ENCODE peak calls at places on chromosomes 13 and 19, in seven cellular contexts. X, I, C, S, N, M and P are unnamed samples.

GRCh38 chr13:52652980-52653303 is 306 bp downstream of the SUGT1 start:
- DNase-seq in X (no peak), I (no peak), C (no peak), S (no peak), N (no peak), M (no peak), P (no peak)

GRCh38 chr13:40536443-40537113 is 129.9 kb downstream of the FOXO1 start:
- DNase-seq in X (no peak), I (no peak), C (peak; percentile 57), S (no peak), N (no peak), M (no peak), P (no peak)

GRCh38 chr13:27170521-27171243 is 929 bp downstream of the USP12 start:
- DNase-seq in X (peak; percentile 12), I (peak; percentile 31), C (peak; percentile 45), S (peak; percentile 50), N (peak; percentile 32), M (peak; percentile 78), P (peak; percentile 84)

GRCh38 chr19:821228-821975 is at the start of gene PLPPR3:
- DNase-seq in X (no peak), I (no peak), C (no peak), S (no peak), N (no peak), M (no peak), P (peak; percentile 69)

GRCh38 chr13:84570831-84571230 is 688.6 kb upstream of the SLITRK1 start:
- DNase-seq in X (no peak), I (no peak), C (no peak), S (no peak), N (no peak), M (no peak), P (no peak)

GRCh38 chr13:113299951-113300350 is 2.9 kb downstream of the LAMP1 start:
- DNase-seq in X (no peak), I (no peak), C (peak; percentile 79), S (no peak), N (no peak), M (no peak), P (no peak)

GRCh38 chr13:73578251-73578875 is 519.6 kb downstream of the KLF5 start:
- DNase-seq in X (no peak), I (no peak), C (no peak), S (no peak), N (no peak), M (no peak), P (no peak)

GRCh38 chr19:6087074-6087506 is 23.2 kb downstream of the RFX2 start:
- DNase-seq in X (no peak), I (no peak), C (peak; percentile 70), S (no peak), N (peak; percentile 50), M (peak; percentile 52), P (no peak)

GRCh38 chr19:35717665-35718344 is at the start of gene KMT2B:
- DNase-seq in X (no peak), I (no peak), C (no peak), S (no peak), N (no peak), M (no peak), P (no peak)

GRCh38 chr13:40146586-40147240 is 491.3 kb downstream of the COG6 start:
- DNase-seq in X (peak; percentile 2), I (no peak), C (no peak), S (no peak), N (no peak), M (no peak), P (no peak)

GRCh38 chr19:39430675-39431593 is 4.8 kb downstream of the RPS16 start:
- DNase-seq in X (peak; percentile 84), I (no peak), C (peak; percentile 38), S (no peak), N (peak; percentile 51), M (peak; percentile 78), P (no peak)

GRCh38 chr13:45142440-45143345 is 22.4 kb downstream of the GTF2F2 start:
- DNase-seq in X (no peak), I (no peak), C (peak; percentile 34), S (no peak), N (no peak), M (no peak), P (no peak)

GRCh38 chr13:109605846-109606245 is 180.5 kb downstream of the IRS2 start:
- DNase-seq in X (no peak), I (no peak), C (no peak), S (no peak), N (no peak), M (no peak), P (no peak)

GRCh38 chr13:43574601-43575000 is 212.2 kb downstream of the ENOX1 start:
- DNase-seq in X (no peak), I (no peak), C (no peak), S (no peak), N (no peak), M (no peak), P (no peak)

GRCh38 chr19:12090807-12091206 is 26.3 kb downstream of the ZNF844 start:
- DNase-seq in X (peak; percentile 6), I (peak; percentile 52), C (peak; percentile 38), S (peak; percentile 67), N (peak; percentile 62), M (peak; percentile 81), P (no peak)

GRCh38 chr19:19540707-19541515 is 2.8 kb downstream of the CILP2 start:
- DNase-seq in X (peak; percentile 63), I (no peak), C (peak; percentile 44), S (no peak), N (peak; percentile 72), M (peak; percentile 76), P (peak; percentile 77)

GRCh38 chr13:71320452-71320851 is 546.6 kb downstream of the DACH1 start:
- DNase-seq in X (no peak), I (no peak), C (peak; percentile 55), S (no peak), N (no peak), M (no peak), P (no peak)

GRCh38 chr13:69603144-69603853 is 504.3 kb upstream of the ATXN8OS start:
- DNase-seq in X (no peak), I (no peak), C (no peak), S (no peak), N (no peak), M (no peak), P (no peak)

DNA sequence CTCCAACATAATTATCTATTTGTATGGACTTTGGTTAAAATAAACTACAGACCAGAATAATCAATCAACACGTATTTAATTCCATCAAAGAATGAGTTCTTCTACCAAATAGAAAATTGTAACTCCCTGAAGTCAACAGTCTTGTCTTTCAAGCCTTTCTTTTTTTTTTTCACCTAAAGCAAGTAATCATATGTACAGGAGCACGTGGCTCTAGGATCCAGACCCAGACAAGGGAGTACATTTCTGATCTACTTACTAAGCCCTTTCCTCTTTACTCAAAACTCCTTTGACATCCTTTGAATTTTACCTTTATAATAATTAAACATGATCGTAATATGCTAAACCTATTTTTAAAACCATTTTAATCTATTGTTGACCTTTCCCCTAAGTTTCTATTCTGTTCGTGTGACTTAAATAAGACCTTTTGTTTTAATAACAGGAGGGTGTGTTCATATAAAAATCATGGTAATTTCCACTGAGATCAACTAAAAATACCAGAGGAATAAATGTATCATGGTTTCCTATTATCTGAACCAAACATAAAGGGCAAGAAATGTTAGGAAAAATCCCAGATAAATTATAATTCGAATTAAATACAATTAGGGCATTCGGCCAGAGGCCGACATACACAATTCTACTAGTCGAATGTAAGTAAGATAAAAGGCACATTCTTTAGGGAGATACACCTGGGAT is 1.7 kb downstream of the SLC7A1 start:
- DNase-seq in X (no peak), I (no peak), C (no peak), S (no peak), N (no peak), M (no peak), P (no peak)
- H3K27ac ChIP-seq in X (no peak overlapping the region), I (peak overlapping the region; percentile 98), C (no peak overlapping the region), S (no peak overlapping the region), N (no peak overlapping the region), M (no peak overlapping the region), P (no peak overlapping the region)

DNA sequence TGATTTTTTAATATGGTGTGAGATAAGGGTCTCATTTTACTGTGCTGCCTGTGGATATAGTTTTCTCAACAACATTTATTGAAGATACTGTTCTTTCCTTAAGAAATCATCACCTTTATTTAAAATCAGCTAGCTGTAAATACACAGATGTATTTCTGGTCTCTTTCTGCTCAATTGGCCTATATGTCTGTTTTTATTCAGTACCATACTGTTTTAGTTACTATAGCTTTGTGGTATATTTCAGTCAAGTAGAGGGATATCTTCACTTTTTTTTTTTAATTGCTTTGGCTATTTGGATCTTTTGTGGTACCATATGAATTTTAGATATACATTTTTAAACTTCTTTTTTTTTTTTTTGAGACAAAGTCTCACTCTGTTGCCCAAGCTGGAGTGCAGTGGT is 16.7 kb upstream of the ZNF714 start:
- DNase-seq in X (no peak), I (no peak), C (no peak), S (no peak), N (no peak), M (no peak), P (no peak)
- H3K9me3 ChIP-seq in X (no peaks in the 10 kb centered on the region), I (peaks cover 9% of the 10 kb centered on the region), C (no peaks in the 10 kb centered on the region), S (no peaks in the 10 kb centered on the region), N (peaks cover 8% of the 10 kb centered on the region), M (peaks cover 17% of the 10 kb centered on the region), P (peaks cover 5% of the 10 kb centered on the region)

GRCh38 chr19:30244533-30244932 is 127.7 kb upstream of the ZNF536 start:
- DNase-seq in X (no peak), I (no peak), C (no peak), S (no peak), N (no peak), M (no peak), P (no peak)
- H3K4me1 ChIP-seq in X (no peaks in the 10 kb centered on the region), I (no peaks in the 10 kb centered on the region), C (no peaks in the 10 kb centered on the region), S (no peaks in the 10 kb centered on the region), N (no peaks in the 10 kb centered on the region), M (no peaks in the 10 kb centered on the region), P (no peaks in the 10 kb centered on the region)

GRCh38 chr13:62643799-62644484 is 1228.3 kb upstream of the PCDH20 start:
- DNase-seq in X (no peak), I (no peak), C (no peak), S (no peak), N (no peak), M (no peak), P (no peak)
- H3K27ac ChIP-seq in X (no peak overlapping the region), I (no peak overlapping the region), C (no peak overlapping the region), S (no peak overlapping the region), N (no peak overlapping the region), M (no peak overlapping the region), P (no peak overlapping the region)

DNA sequence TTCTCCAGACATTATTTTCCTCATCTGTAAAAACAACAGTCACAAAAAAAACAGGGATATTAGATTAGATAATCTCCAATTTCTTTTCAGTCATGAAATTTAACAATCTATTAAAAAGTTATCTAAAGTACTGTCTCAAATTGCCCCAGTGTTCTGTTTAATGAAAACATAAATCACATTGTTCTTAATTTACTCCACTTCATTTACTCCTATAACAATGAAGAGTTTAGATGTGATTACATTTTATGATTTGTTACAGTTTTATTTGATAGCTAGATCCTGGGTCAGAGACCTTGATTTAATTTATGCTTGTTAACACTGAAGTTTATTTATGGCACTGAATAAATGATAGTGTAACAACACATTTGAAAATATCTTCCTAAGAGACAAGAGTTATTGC is 230.2 kb upstream of the TRPC4 start:
- DNase-seq in X (no peak), I (no peak), C (no peak), S (no peak), N (no peak), M (no peak), P (no peak)
- H3K9me3 ChIP-seq in X (no peaks in the 10 kb centered on the region), I (no peaks in the 10 kb centered on the region), C (no peaks in the 10 kb centered on the region), S (no peaks in the 10 kb centered on the region), N (no peaks in the 10 kb centered on the region), M (no peaks in the 10 kb centered on the region), P (no peaks in the 10 kb centered on the region)

GRCh38 chr13:48582086-48582485 is 49.2 kb upstream of the RCBTB2 start:
- DNase-seq in X (no peak), I (no peak), C (no peak), S (no peak), N (no peak), M (no peak), P (no peak)
- H3K4me1 ChIP-seq in X (peaks cover 16% of the 10 kb centered on the region), I (peaks cover 7% of the 10 kb centered on the region), C (peaks cover 8% of the 10 kb centered on the region), S (peaks cover 45% of the 10 kb centered on the region), N (peaks cover 12% of the 10 kb centered on the region), M (peaks cover 40% of the 10 kb centered on the region), P (peaks cover 20% of the 10 kb centered on the region)